ENCODE peak calls at places on chromosomes 12 and 14, in eight cellular contexts. J is AG10803, A is astrocyte, I is A549, F is astrocyte of the cerebellum, Z is tibial nerve, M is psoas muscle, N is fibroblast of the aortic adventitia. L is an unnamed sample.

GRCh38 chr14:43735926-43736325 is 771.2 kb downstream of the FSCB start:
- DNase-seq in J (no peak), A (no peak), I (no peak), F (no peak), Z (no peak), M (no peak), N (no peak), L (no peak)

GRCh38 chr12:15754233-15754632 is 35.0 kb downstream of the EPS8 start:
- DNase-seq in J (peak), A (peak), I (no peak), F (no peak), Z (no peak), M (no peak), N (peak), L (no peak)

GRCh38 chr14:79037593-79037992 is 867.4 kb downstream of the NRXN3 start:
- DNase-seq in J (no peak), A (no peak), I (no peak), F (no peak), Z (no peak), M (peak), N (no peak), L (no peak)

GRCh38 chr12:32148372-32148771 is 41.7 kb downstream of the BICD1 start:
- DNase-seq in J (no peak), A (peak), I (no peak), F (no peak), Z (no peak), M (no peak), N (peak), L (no peak)

GRCh38 chr14:68806526-68807147 is 13.8 kb upstream of the ZFP36L1 start:
- DNase-seq in J (no peak), A (no peak), I (no peak), F (no peak), Z (no peak), M (no peak), N (no peak), L (no peak)

GRCh38 chr12:94071258-94071657 is 77.1 kb upstream of the PLXNC1 start:
- DNase-seq in J (no peak), A (no peak), I (no peak), F (no peak), Z (no peak), M (no peak), N (no peak), L (no peak)

GRCh38 chr14:65193891-65194290 is 91.6 kb upstream of the MAX start:
- DNase-seq in J (no peak), A (no peak), I (no peak), F (no peak), Z (no peak), M (no peak), N (no peak), L (no peak)

GRCh38 chr12:108772247-108772646 is 40.9 kb upstream of the CORO1C start:
- DNase-seq in J (no peak), A (no peak), I (no peak), F (no peak), Z (no peak), M (peak), N (no peak), L (no peak)

GRCh38 chr14:41568979-41569378 is 37.7 kb upstream of the LRFN5 start:
- DNase-seq in J (no peak), A (no peak), I (no peak), F (no peak), Z (no peak), M (no peak), N (no peak), L (no peak)

GRCh38 chr12:55908726-55909512 is 18.8 kb downstream of the PYM1 start:
- DNase-seq in J (peak), A (peak), I (no peak), F (no peak), Z (no peak), M (no peak), N (peak), L (peak)

GRCh38 chr14:55773984-55774581 is 194.1 kb downstream of the KTN1 start:
- DNase-seq in J (no peak), A (no peak), I (no peak), F (no peak), Z (no peak), M (no peak), N (no peak), L (no peak)

GRCh38 chr12:75814856-75815754 is 216.5 kb downstream of the PHLDA1 start:
- DNase-seq in J (peak), A (peak), I (peak), F (peak), Z (no peak), M (no peak), N (peak), L (peak)

GRCh38 chr12:468671-469389 is 9.1 kb downstream of the B4GALNT3 start:
- DNase-seq in J (no peak), A (peak), I (no peak), F (peak), Z (no peak), M (no peak), N (peak), L (no peak)

GRCh38 chr12:6345319-6346071 is 3.6 kb upstream of the TNFRSF1A start:
- DNase-seq in J (peak), A (peak), I (peak), F (peak), Z (no peak), M (no peak), N (peak), L (peak)

GRCh38 chr12:75488553-75488952 is 8.0 kb downstream of the GLIPR1 start:
- DNase-seq in J (peak), A (peak), I (peak), F (no peak), Z (no peak), M (no peak), N (peak), L (no peak)

GRCh38 chr14:100787659-100788058 is 38.3 kb upstream of the MEG3 start:
- DNase-seq in J (no peak), A (no peak), I (no peak), F (no peak), Z (no peak), M (peak), N (no peak), L (no peak)

GRCh38 chr12:50263832-50264231 is 19.5 kb downstream of the LIMA1 start:
- DNase-seq in J (no peak), A (no peak), I (no peak), F (no peak), Z (no peak), M (no peak), N (no peak), L (no peak)

GRCh38 chr12:114412825-114413749 is 7.1 kb upstream of the TBX5 start:
- DNase-seq in J (no peak), A (no peak), I (no peak), F (no peak), Z (no peak), M (no peak), N (no peak), L (no peak)

GRCh38 chr12:71938728-71939385 is at the start of gene TPH2:
- DNase-seq in J (peak), A (peak), I (peak), F (peak), Z (no peak), M (peak), N (peak), L (peak)

GRCh38 chr12:56684745-56685369 is 3.2 kb downstream of the PTGES3 start:
- DNase-seq in J (no peak), A (no peak), I (no peak), F (no peak), Z (no peak), M (no peak), N (peak), L (no peak)

DNA sequence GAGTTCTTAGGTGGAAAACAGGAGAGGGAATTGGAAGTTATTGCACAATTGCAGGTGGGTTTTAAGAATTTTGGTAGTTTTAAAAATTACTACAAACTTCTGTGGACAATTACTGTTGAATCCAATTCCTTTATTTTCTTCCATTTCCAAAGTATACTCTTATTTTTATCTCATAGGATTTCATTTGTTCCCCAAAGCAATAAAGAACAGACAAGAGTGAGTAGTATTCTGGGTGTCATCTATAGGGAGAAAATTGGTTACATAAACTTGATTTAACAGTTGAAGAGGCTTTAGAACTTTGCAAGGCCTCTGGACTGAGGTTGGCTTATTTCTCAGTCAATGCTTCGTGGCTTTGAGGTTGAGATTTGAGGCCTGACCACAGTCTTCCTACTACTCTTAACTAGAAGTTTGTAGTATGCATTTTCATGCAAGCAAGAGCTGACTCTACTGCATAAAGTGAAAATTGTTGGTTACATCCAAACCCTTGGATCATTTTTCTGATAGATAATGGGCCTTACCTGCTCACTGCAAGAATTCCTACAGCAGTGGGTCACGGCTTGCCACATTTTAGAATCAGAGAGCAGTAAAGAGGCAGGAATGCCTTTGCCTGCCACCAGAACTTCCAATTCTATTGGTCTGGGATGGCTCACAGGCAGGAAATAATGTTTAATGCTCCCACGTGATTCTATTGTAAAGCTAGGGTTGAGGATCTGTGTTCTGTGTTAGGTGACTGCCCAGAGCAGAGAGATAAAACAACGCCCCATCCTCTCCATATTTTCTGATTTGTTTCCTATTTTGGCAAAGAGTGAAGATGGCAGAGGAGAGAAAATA is 270.5 kb downstream of the TTC6 start:
- DNase-seq in J (peak), A (peak), I (no peak), F (peak), Z (no peak), M (no peak), N (no peak), L (no peak)
- H3K4me3 ChIP-seq in J (no peak), A (no peak), I (no peak), F (no peak), Z (no peak), M (no peak), N (no peak), L (no peak)

GRCh38 chr14:96103075-96103474 is 63.9 kb downstream of the C14orf132 start:
- DNase-seq in J (no peak), A (no peak), I (no peak), F (no peak), Z (no peak), M (no peak), N (no peak), L (no peak)

GRCh38 chr14:96105921-96106441 is 66.8 kb downstream of the C14orf132 start:
- DNase-seq in J (peak), A (peak), I (no peak), F (no peak), Z (peak), M (no peak), N (peak), L (no peak)

GRCh38 chr14:96103560-96104460 is 64.6 kb downstream of the C14orf132 start:
- DNase-seq in J (no peak), A (no peak), I (no peak), F (no peak), Z (no peak), M (no peak), N (no peak), L (no peak)

GRCh38 chr14:96105089-96105920 is 66.1 kb downstream of the C14orf132 start:
- DNase-seq in J (no peak), A (no peak), I (no peak), F (no peak), Z (no peak), M (no peak), N (peak), L (no peak)

GRCh38 chr14:96104469-96105057 is 65.4 kb downstream of the C14orf132 start:
- DNase-seq in J (peak), A (peak), I (peak), F (peak), Z (peak), M (peak), N (peak), L (no peak)
- TF ChIP-seq CTCF in J (no peak), A (no peak), I (no peak), F (no peak), Z (peak), M (no peak), N (no peak), L (no peak)

DNA sequence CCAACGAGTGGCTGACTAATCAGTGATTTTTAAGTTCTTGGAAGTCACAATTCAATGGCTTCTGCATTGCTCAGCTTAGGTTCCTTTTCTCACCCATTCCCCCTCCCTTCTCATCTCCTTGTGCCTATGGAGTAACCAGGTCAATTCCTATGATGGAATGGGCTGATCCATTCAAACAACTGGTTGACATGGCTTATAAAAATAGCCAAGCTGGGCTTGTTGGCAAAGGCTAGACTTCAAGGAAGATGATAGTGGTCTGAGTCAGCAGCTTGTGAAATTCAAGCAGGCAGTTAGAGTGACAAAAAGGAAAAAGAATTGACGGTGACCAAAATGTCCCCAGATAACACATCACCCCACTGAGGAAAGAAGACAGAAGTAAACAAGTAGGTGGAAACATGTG is 119.9 kb upstream of the PCED1B start:
- DNase-seq in J (peak), A (peak), I (peak), F (no peak), Z (no peak), M (no peak), N (peak), L (peak)
- H3K4me3 ChIP-seq in J (no peak), A (no peak), I (no peak), F (no peak), Z (no peak), M (no peak), N (no peak), L (no peak)

DNA sequence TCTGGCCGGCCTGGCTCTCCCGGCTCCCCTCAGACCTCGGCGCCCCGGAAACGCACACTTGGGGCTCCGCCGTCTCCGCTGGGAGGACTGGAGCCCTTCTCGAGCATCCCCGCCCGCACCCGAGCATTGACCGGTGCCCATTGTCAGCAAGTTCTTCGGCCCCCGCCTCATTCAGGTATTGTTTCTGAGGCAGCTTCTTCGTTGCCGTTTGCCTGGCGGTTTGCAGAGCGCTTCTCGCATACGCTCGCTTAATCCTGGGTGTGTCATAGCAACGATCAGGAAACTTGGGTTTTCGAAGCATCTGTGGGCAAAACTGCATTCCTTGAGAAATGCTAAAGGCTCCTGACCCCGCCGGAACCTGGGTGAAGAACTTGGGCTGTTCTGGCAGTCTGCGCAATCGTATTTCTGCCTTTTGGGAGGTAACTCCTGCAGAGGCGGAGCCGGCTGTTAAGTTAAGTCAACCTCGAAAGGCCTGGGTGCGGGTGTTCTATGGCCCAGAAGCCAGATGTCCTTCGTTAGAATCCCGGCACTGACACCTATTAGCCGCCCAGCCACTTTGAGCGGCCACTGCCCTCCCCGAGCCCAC is 518 bp downstream of the GSKIP start:
- DNase-seq in J (peak), A (peak), I (peak), F (no peak), Z (no peak), M (no peak), N (peak), L (peak)
- TF ChIP-seq CTCF in J (no peak), A (no peak), I (no peak), F (no peak), Z (no peak), M (no peak), N (no peak), L (no peak)

DNA sequence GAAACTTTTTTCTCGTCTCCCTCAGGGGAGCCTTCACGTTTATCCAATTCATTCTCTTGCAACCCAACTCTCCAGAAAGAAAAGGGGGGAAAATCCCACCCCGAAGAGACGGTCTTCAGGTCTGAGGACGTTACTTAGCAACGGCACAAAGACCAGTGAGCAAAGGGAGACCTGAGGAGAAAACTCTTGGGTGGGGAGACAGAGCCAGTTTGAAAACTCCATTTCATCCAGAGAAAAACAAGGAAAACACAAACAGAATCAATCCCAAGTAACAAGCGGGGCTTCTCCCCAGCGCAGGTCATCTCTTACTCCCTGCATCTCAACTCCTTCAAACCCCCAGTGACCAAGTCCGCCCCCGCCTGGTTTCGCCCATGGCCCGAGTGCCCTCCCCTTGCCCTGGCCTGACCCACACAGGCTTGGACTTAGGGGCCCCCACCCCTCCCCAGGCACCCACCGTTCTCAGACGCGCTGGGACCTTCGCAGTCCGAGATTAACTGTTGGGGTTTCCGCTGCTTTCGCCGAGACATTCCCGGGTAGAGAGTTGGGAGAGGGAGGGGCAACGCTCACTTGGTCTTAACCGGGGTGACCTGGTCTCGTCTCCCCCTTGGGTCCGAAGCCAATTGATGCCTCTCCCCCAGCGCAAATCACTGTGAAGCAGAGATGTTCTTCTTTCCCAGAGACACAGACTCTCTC is 10.4 kb upstream of the SALL2 start:
- DNase-seq in J (no peak), A (no peak), I (no peak), F (no peak), Z (no peak), M (no peak), N (no peak), L (no peak)
- H3K4me3 ChIP-seq in J (peak), A (peak), I (no peak), F (peak), Z (peak), M (peak), N (peak), L (peak)

L was measured in retinal pigment epithelial cell.